ENCODE peak calls at places on chromosome 22, in five cellular contexts. W is stimulated activated CD8-positive, alpha-beta memory T cell treated with anti-CD3 and anti-CD28 coated beads, Interleukin-2, amount 100 ng/mL, for 48 hours; X is MG63; J is amniotic epithelial cell; F is NCI-H510A treated with DMSO at 0.1 percent for 48 hours. G is an unnamed sample.

GRCh38 chr22:44147821-44148574 is 32.7 kb upstream of the PARVG start:
- DNase-seq in F (no peak), X (no peak), J (peak), W (no peak), G (no peak)

GRCh38 chr22:49663823-49664222 is 163.8 kb downstream of the BRD1 start:
- DNase-seq in J (no peak), W (no peak), X (no peak), F (no peak), G (no peak)

GRCh38 chr22:24337894-24338645 is 67.4 kb downstream of the SPECC1L start:
- DNase-seq in W (no peak), X (no peak), F (no peak), J (no peak), G (peak)

GRCh38 chr22:44600386-44600785 is 101.6 kb upstream of the PRR5 start:
- DNase-seq in X (no peak), J (no peak), F (no peak), W (no peak), G (no peak)

GRCh38 chr22:20420157-20420842 is 17.3 kb downstream of the SCARF2 start:
- DNase-seq in F (no peak), X (no peak), W (no peak), J (no peak), G (no peak)

GRCh38 chr22:36328635-36329216 is 59.0 kb downstream of the MYH9 start:
- DNase-seq in F (no peak), W (no peak), J (peak), X (peak), G (no peak)

GRCh38 chr22:43978558-43978957 is 23.3 kb downstream of the SAMM50 start:
- DNase-seq in W (no peak), F (no peak), J (no peak), X (no peak), G (no peak)

GRCh38 chr22:32949719-32950118 is 108.5 kb downstream of the SYN3 start:
- DNase-seq in F (no peak), W (no peak), X (no peak), J (peak), G (no peak)

GRCh38 chr22:30521368-30522156 is 16.1 kb upstream of the SEC14L4 start:
- DNase-seq in J (no peak), F (no peak), W (no peak), X (no peak), G (no peak)

GRCh38 chr22:37484115-37485005 is 1.8 kb downstream of the MFNG start:
- DNase-seq in F (no peak), W (peak), J (no peak), X (no peak), G (no peak)

GRCh38 chr22:28139993-28140392 is 220.9 kb upstream of the PITPNB start:
- DNase-seq in F (no peak), X (peak), W (no peak), J (peak), G (no peak)

GRCh38 chr22:45455621-45456020 is 42.1 kb downstream of the RIBC2 start:
- DNase-seq in W (no peak), J (no peak), F (no peak), X (no peak), G (no peak)

GRCh38 chr22:23565288-23565941 is 14.7 kb downstream of the IGLL1 start:
- DNase-seq in F (peak), X (no peak), W (no peak), J (no peak), G (peak)

GRCh38 chr22:23786752-23787599 is at the start of gene SMARCB1:
- DNase-seq in W (peak), X (peak), F (peak), J (peak), G (peak)

GRCh38 chr22:49826603-49827306 is 918 bp downstream of the BRD1 start:
- DNase-seq in X (peak), F (no peak), W (no peak), J (peak), G (peak)

GRCh38 chr22:45077286-45077685 is 67.5 kb upstream of the PHF21B start:
- DNase-seq in X (no peak), W (no peak), F (no peak), J (no peak), G (no peak)

G was measured in NCI-H1417.